ENCODE peak calls at places on chromosomes 1 and 21, in four cellular contexts. U is uterus, A is cardiac muscle cell, T is AG04450. X is an unnamed sample.

GRCh38 chr1:32394141-32394889 is at the start of gene BSDC1:
- DNase-seq in T (peak), U (peak), A (peak), X (peak)

GRCh38 chr1:208177656-208178055 is 66.5 kb downstream of the PLXNA2 start:
- DNase-seq in U (no peak), A (no peak), T (no peak), X (no peak)

GRCh38 chr1:94716966-94717365 is 103.2 kb upstream of the SLC44A3 start:
- DNase-seq in T (no peak), U (no peak), A (no peak), X (no peak)

GRCh38 chr1:233261206-233261605 is 34.3 kb downstream of the PCNX2 start:
- DNase-seq in U (no peak), T (no peak), A (no peak), X (no peak)

GRCh38 chr1:207420109-207420508 is 34.0 kb upstream of the CR2 start:
- DNase-seq in A (no peak), U (no peak), T (no peak), X (no peak)

GRCh38 chr1:58618303-58618702 is 41.3 kb upstream of the TACSTD2 start:
- DNase-seq in A (no peak), U (peak), T (peak), X (no peak)

GRCh38 chr1:88847618-88848017 is 43.7 kb downstream of the GTF2B start:
- DNase-seq in U (no peak), A (no peak), T (no peak), X (no peak)

GRCh38 chr1:54805466-54805865 is 4.3 kb upstream of the TTC22 start:
- DNase-seq in U (no peak), A (no peak), T (no peak), X (no peak)

GRCh38 chr21:32653326-32653901 is 41.2 kb upstream of the CFAP298 start:
- DNase-seq in T (no peak), A (peak), U (no peak), X (no peak)

GRCh38 chr1:156004843-156005593 is 15.7 kb downstream of the SSR2 start:
- DNase-seq in U (no peak), T (no peak), A (peak), X (no peak)

GRCh38 chr21:21179619-21180336 is 181.6 kb downstream of the NCAM2 start:
- DNase-seq in T (no peak), U (no peak), A (no peak), X (no peak)

GRCh38 chr1:218878369-218878768 is 295.3 kb upstream of the LYPLAL1 start:
- DNase-seq in U (no peak), T (no peak), A (no peak), X (no peak)

GRCh38 chr1:81125672-81126071 is 675.1 kb upstream of the ADGRL2 start:
- DNase-seq in T (peak), A (no peak), U (no peak), X (no peak)

GRCh38 chr1:20255666-20256065 is 35.0 kb upstream of the VWA5B1 start:
- DNase-seq in T (peak), A (no peak), U (no peak), X (no peak)

GRCh38 chr1:200328379-200328778 is 81.5 kb downstream of the ZNF281 start:
- DNase-seq in T (no peak), A (peak), U (no peak), X (no peak)

DNA sequence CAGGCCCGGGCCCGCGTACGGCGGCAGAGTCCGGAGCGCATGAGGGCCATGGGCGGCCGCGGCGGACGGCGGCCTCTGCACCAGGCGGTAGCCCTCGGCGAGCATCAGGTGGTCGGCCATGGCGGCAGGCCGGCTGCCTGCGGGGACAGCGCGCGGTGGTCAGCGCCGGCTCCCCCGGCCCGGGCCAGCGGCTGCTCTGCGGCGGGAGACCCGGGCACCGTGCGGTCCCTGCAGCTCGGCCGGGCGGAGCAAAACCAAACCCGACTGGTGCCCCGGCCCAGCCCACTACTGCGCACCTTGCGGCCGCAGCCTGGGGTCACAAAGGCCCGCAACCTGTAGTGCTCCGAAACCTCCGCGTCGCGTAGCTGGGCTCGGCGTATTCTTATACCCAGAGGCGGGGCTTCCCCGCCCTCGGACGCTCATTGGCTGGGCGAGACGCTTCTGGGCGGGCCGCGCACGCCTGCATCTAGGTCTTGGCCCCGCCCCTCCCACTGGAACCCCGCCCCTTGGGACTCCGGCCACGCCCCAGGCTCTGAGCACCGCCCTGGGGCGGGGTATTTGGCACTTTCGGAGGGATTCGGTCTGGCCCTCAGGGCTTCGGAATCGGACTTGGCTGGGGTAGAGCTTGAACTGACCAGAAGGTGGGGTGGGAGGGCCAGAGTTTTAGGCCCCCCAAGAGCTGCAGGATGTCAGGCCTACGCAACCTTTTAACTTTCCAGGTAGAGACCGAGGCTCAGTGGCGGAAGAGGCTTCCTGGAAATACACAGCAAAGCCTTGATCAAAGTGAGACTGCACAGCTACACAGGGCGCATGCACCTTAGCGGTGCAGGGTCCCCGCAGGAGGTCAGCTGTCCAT is at the start of gene CITED4:
- DNase-seq in A (peak), U (peak), T (peak), X (peak)
- TF ChIP-seq CTCF in A (peak), U (no peak), T (peak), X (no peak)

GRCh38 chr21:43619856-43620255 is 39.4 kb downstream of the HSF2BP start:
- DNase-seq in A (no peak), U (no peak), T (no peak), X (no peak)
- TF ChIP-seq CTCF in A (peak), U (no peak), T (peak), X (no peak)

DNA sequence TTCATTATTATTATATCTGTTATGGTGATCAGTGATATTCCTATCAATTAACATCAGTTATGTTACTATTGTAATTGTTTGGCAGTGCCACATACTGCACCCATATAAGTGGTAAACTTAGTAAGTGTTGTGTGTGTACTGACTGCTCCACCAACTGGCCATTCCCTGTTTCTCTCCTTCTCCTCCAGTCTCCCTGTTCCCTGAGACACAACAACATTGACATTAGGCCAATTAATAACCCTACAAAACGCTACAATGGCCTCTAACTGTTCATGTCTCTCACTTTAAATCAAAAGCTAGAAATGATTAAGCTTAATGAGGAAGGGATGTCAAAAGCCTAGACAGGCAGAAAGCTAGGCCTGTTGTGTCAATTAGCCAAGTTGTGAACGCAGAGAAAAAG is 6.6 kb upstream of the THRAP3 start:
- DNase-seq in T (no peak), U (no peak), A (peak), X (no peak)
- TF ChIP-seq CTCF in T (peak), U (no peak), A (peak), X (no peak)

GRCh38 chr21:37915941-37916794 is at the start of gene KCNJ6:
- DNase-seq in A (peak), U (no peak), T (no peak), X (peak)

GRCh38 chr21:37917612-37918011 is 1.4 kb upstream of the KCNJ6 start:
- DNase-seq in A (no peak), U (no peak), T (peak), X (no peak)

GRCh38 chr21:37914211-37914900 is 1.9 kb downstream of the KCNJ6 start:
- DNase-seq in U (no peak), T (no peak), A (peak), X (peak)

GRCh38 chr21:37915516-37915915 is 741 bp downstream of the KCNJ6 start:
- DNase-seq in T (no peak), A (peak), U (no peak), X (peak)

GRCh38 chr21:37916795-37917142 is 512 bp upstream of the KCNJ6 start:
- DNase-seq in A (peak), U (no peak), T (no peak), X (peak)
- TF ChIP-seq CTCF in A (no peak), U (no peak), T (peak), X (no peak)

GRCh38 chr1:214997685-214998084 is 84.9 kb upstream of the KCNK2 start:
- DNase-seq in T (no peak), U (no peak), A (no peak), X (no peak)
- TF ChIP-seq CTCF in T (no peak), U (no peak), A (no peak), X (no peak)

DNA sequence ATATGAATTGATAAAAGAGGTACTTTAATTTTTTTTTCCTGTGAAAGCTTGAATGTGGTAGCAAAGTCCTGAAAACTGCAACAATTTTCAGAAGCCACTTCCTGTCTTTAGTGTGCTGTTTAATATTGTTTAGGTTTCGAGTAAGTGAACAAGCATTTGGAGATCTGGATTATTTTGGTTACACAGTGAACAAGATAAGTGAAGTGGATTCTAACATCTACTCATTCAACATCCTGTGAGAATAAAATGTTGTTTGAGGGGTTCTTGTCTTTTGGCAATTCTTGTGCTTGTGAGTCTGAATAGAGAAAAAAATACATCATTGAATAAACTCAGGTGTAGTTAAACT is 35.2 kb upstream of the PLA2G4A start:
- DNase-seq in A (no peak), T (no peak), U (no peak), X (no peak)
- TF ChIP-seq CTCF in A (no peak), T (no peak), U (no peak), X (no peak)

DNA sequence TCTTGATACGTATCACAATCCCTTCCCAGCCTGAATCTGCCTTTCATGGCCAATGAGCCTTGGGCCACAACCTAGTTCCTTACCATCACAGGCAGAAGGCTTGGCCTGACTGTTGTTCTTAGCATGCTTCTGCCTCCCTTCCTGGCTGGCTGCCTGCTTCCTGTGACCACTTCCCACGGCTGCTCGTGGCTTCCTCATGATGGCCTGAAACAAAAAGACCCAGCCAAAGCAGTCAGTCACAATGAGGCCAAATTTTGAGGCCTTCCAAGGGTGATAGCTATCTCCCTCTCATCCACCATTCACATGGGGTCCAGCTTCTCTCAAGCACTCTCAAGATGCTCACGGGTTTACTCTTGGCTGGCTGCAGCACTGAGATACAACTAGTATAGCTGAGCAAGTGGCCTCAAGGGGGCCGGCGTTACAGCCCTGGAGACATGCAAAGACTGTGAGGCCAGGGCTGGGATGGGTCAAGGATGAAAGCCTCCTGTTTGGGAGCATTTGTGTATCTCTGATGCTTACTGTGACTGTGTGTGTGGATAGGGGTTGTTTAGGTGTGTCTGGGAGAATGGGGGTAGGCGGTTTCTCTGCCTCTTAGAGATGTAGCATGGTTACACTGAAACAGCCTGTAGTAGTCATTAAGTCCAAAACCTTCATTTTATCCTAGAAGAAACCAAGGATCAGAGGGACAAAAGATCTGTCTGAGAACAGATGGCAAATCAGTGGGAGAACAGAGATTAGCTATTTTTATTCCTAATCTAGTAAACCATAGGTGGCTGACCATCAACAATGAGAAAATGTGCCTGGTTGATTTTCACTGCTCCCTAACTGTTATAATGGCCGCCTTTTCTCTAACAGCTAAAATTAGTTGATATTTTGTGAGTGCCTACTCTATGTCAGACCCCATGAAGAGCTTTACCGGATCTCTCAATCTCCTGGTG is 5.4 kb upstream of the TOE1 start:
- DNase-seq in U (no peak), T (no peak), A (no peak), X (no peak)
- TF ChIP-seq CTCF in U (no peak), T (peak), A (no peak), X (no peak)

GRCh38 chr21:43659136-43660000 is at the start of the genes HSF2BP and RRP1B:
- DNase-seq in T (no peak), U (peak), A (peak), X (peak)
- TF ChIP-seq CTCF in T (peak), U (no peak), A (no peak), X (no peak)